ENCODE peak calls at places on chromosomes 12 and 14, in ten cellular contexts. One of them, this sample, is unnamed.

GRCh38 chr12:79978692-79979091 is 43.8 kb upstream of the PPP1R12A start:
- DNase-seq in cardiac fibroblast: no peak
- DNase-seq in WERI-Rb-1: no peak
- DNase-seq in osteocyte: no peak
- DNase-seq in dorsolateral prefrontal cortex: no peak
- DNase-seq in CD4-positive, alpha-beta T cell: no peak
- DNase-seq in CD14-positive monocyte: no peak
- DNase-seq in GM23338: no peak
- DNase-seq in astrocyte: no peak
- DNase-seq in uterus: no peak
- DNase-seq in this sample: no peak

GRCh38 chr14:60657609-60657983 is 8.3 kb upstream of the SIX1 start:
- DNase-seq in cardiac fibroblast: no peak
- DNase-seq in WERI-Rb-1: no peak
- DNase-seq in osteocyte: no peak
- DNase-seq in dorsolateral prefrontal cortex: no peak
- DNase-seq in CD4-positive, alpha-beta T cell: no peak
- DNase-seq in CD14-positive monocyte: no peak
- DNase-seq in GM23338: peak
- DNase-seq in astrocyte: no peak
- DNase-seq in uterus: no peak
- DNase-seq in this sample: no peak

GRCh38 chr12:45388545-45388944 is 172.7 kb downstream of the ANO6 start:
- DNase-seq in cardiac fibroblast: peak
- DNase-seq in WERI-Rb-1: peak
- DNase-seq in osteocyte: no peak
- DNase-seq in dorsolateral prefrontal cortex: no peak
- DNase-seq in CD4-positive, alpha-beta T cell: no peak
- DNase-seq in CD14-positive monocyte: no peak
- DNase-seq in GM23338: peak
- DNase-seq in astrocyte: peak
- DNase-seq in uterus: peak
- DNase-seq in this sample: peak

GRCh38 chr14:32468955-32469354 is 139.9 kb downstream of the AKAP6 start:
- DNase-seq in cardiac fibroblast: peak
- DNase-seq in WERI-Rb-1: no peak
- DNase-seq in osteocyte: no peak
- DNase-seq in dorsolateral prefrontal cortex: no peak
- DNase-seq in CD4-positive, alpha-beta T cell: no peak
- DNase-seq in CD14-positive monocyte: no peak
- DNase-seq in GM23338: no peak
- DNase-seq in astrocyte: peak
- DNase-seq in uterus: no peak
- DNase-seq in this sample: no peak

GRCh38 chr14:74979442-74980397 is 23.0 kb upstream of the EIF2B2 start:
- DNase-seq in cardiac fibroblast: peak
- DNase-seq in WERI-Rb-1: peak
- DNase-seq in osteocyte: peak
- DNase-seq in dorsolateral prefrontal cortex: no peak
- DNase-seq in CD4-positive, alpha-beta T cell: no peak
- DNase-seq in CD14-positive monocyte: no peak
- DNase-seq in GM23338: peak
- DNase-seq in astrocyte: peak
- DNase-seq in uterus: no peak
- DNase-seq in this sample: no peak

GRCh38 chr14:51283402-51283825 is 43.4 kb downstream of the TMX1 start:
- DNase-seq in cardiac fibroblast: peak
- DNase-seq in WERI-Rb-1: peak
- DNase-seq in osteocyte: no peak
- DNase-seq in dorsolateral prefrontal cortex: no peak
- DNase-seq in CD4-positive, alpha-beta T cell: no peak
- DNase-seq in CD14-positive monocyte: no peak
- DNase-seq in GM23338: peak
- DNase-seq in astrocyte: peak
- DNase-seq in uterus: no peak
- DNase-seq in this sample: no peak

GRCh38 chr12:72836184-72836583 is 564.0 kb downstream of the TRHDE start:
- DNase-seq in cardiac fibroblast: no peak
- DNase-seq in WERI-Rb-1: no peak
- DNase-seq in osteocyte: no peak
- DNase-seq in dorsolateral prefrontal cortex: no peak
- DNase-seq in CD4-positive, alpha-beta T cell: no peak
- DNase-seq in CD14-positive monocyte: no peak
- DNase-seq in GM23338: no peak
- DNase-seq in astrocyte: no peak
- DNase-seq in uterus: no peak
- DNase-seq in this sample: no peak

GRCh38 chr14:59275668-59276067 is 87.2 kb downstream of the DAAM1 start:
- DNase-seq in cardiac fibroblast: peak
- DNase-seq in WERI-Rb-1: no peak
- DNase-seq in osteocyte: no peak
- DNase-seq in dorsolateral prefrontal cortex: no peak
- DNase-seq in CD4-positive, alpha-beta T cell: no peak
- DNase-seq in CD14-positive monocyte: no peak
- DNase-seq in GM23338: no peak
- DNase-seq in astrocyte: peak
- DNase-seq in uterus: no peak
- DNase-seq in this sample: no peak

GRCh38 chr12:27161458-27162228 is 79.3 kb upstream of the C12orf71 start:
- DNase-seq in cardiac fibroblast: no peak
- DNase-seq in WERI-Rb-1: no peak
- DNase-seq in osteocyte: no peak
- DNase-seq in dorsolateral prefrontal cortex: no peak
- DNase-seq in CD4-positive, alpha-beta T cell: no peak
- DNase-seq in CD14-positive monocyte: no peak
- DNase-seq in GM23338: no peak
- DNase-seq in astrocyte: no peak
- DNase-seq in uterus: no peak
- DNase-seq in this sample: no peak

GRCh38 chr12:57772429-57773322 is at the start of gene EEF1AKMT3:
- DNase-seq in cardiac fibroblast: peak
- DNase-seq in WERI-Rb-1: peak
- DNase-seq in osteocyte: no peak
- DNase-seq in dorsolateral prefrontal cortex: no peak
- DNase-seq in CD4-positive, alpha-beta T cell: no peak
- DNase-seq in CD14-positive monocyte: no peak
- DNase-seq in GM23338: peak
- DNase-seq in astrocyte: no peak
- DNase-seq in uterus: peak
- DNase-seq in this sample: peak

GRCh38 chr12:48422060-48422459 is 50.3 kb upstream of the ANP32D start:
- DNase-seq in cardiac fibroblast: peak
- DNase-seq in WERI-Rb-1: no peak
- DNase-seq in osteocyte: no peak
- DNase-seq in dorsolateral prefrontal cortex: no peak
- DNase-seq in CD4-positive, alpha-beta T cell: no peak
- DNase-seq in CD14-positive monocyte: no peak
- DNase-seq in GM23338: no peak
- DNase-seq in astrocyte: peak
- DNase-seq in uterus: no peak
- DNase-seq in this sample: no peak

DNA sequence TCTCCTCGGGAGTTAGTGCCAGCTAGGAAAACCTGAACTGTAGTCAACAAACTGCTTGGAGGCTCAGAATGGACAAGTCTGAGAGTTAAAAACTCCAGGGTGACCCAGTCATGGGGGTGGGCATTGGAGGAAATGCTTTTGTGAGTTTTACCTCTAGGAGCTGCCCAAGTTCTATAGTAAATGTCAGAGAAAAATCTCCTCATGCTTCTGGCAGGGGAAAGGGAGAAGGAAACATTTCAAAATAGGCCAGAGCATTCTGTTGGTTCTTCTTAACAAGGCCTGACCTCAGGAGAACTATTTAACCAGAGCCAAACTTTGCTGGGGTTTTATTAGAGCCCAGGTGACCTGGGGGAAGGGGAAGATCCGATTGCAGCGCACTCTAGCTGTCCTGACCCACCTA is 12.3 kb downstream of the NINJ2 start:
- DNase-seq in cardiac fibroblast: peak
- DNase-seq in WERI-Rb-1: no peak
- DNase-seq in osteocyte: no peak
- DNase-seq in dorsolateral prefrontal cortex: no peak
- DNase-seq in CD4-positive, alpha-beta T cell: no peak
- DNase-seq in CD14-positive monocyte: no peak
- DNase-seq in GM23338: no peak
- DNase-seq in astrocyte: no peak
- DNase-seq in uterus: no peak
- DNase-seq in this sample: no peak
- TF ChIP-seq CTCF in cardiac fibroblast: no peak
- TF ChIP-seq CTCF in WERI-Rb-1: no peak
- TF ChIP-seq CTCF in osteocyte: peak
- TF ChIP-seq CTCF in dorsolateral prefrontal cortex: no peak
- TF ChIP-seq CTCF in CD4-positive, alpha-beta T cell: peak
- TF ChIP-seq CTCF in CD14-positive monocyte: no peak
- TF ChIP-seq CTCF in GM23338: no peak
- TF ChIP-seq CTCF in astrocyte: no peak
- TF ChIP-seq CTCF in uterus: no peak
- TF ChIP-seq CTCF in this sample: no peak

DNA sequence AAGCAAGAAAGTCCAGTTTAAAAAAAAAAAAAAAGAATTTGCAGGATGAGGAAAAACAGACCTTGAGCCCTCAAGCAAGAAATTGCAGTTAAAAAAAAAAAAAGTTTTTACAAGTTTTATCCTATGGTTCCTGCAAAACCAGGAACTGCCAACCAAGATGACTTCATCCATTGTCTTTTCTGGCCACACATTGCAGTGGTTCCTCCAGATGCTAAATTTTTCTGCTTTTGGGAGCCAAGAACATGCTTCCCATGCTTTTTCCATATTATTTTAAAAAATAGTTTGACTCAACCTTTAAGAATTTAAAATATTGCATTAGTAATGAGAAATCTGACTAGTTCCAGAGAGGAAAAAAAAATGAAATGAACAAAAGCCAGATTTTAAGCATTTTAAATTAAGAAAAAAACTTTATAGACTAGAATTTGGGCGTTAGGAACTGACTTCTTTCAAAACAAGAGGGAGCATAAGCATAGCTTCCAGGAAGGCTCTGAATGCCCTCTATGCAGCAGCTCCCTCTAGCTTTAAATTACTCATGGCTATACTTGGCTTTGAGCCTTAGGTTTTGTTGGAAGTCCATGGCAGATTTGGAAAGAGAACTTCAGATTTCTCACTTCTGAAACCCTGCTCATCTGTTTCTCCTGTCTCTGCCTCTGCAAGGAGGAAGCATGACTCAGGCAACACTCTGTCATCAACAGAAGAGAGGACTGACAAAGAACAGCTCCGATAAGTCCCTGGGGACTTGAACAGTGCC is 124.5 kb downstream of the GPR65 start:
- DNase-seq in cardiac fibroblast: peak
- DNase-seq in WERI-Rb-1: no peak
- DNase-seq in osteocyte: no peak
- DNase-seq in dorsolateral prefrontal cortex: no peak
- DNase-seq in CD4-positive, alpha-beta T cell: no peak
- DNase-seq in CD14-positive monocyte: peak
- DNase-seq in GM23338: peak
- DNase-seq in astrocyte: peak
- DNase-seq in uterus: no peak
- DNase-seq in this sample: no peak
- TF ChIP-seq CTCF in cardiac fibroblast: peak
- TF ChIP-seq CTCF in WERI-Rb-1: peak
- TF ChIP-seq CTCF in osteocyte: no peak
- TF ChIP-seq CTCF in dorsolateral prefrontal cortex: no peak
- TF ChIP-seq CTCF in CD4-positive, alpha-beta T cell: no peak
- TF ChIP-seq CTCF in CD14-positive monocyte: no peak
- TF ChIP-seq CTCF in GM23338: no peak
- TF ChIP-seq CTCF in astrocyte: no peak
- TF ChIP-seq CTCF in uterus: no peak
- TF ChIP-seq CTCF in this sample: no peak

DNA sequence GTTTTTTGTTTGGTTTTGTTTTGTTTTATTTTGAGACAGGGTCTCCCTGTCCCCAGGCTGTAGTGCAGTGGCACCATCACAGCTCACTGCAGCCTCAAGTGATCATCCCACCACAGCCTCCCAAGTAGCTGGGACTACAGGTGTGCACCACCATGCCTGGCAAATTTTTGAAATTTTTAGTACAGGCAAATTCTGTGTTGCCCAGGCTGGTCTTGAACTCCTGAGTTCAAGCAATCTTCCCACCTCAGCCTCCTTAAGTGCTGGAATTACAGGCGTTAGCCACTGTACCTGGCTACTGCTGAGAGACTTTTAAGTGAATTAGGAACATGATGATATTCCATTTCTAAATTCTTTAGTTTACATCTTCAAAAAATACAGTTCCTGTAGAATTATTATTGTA is 2.6 kb downstream of the LYZ start:
- DNase-seq in cardiac fibroblast: no peak
- DNase-seq in WERI-Rb-1: no peak
- DNase-seq in osteocyte: no peak
- DNase-seq in dorsolateral prefrontal cortex: no peak
- DNase-seq in CD4-positive, alpha-beta T cell: no peak
- DNase-seq in CD14-positive monocyte: no peak
- DNase-seq in GM23338: no peak
- DNase-seq in astrocyte: no peak
- DNase-seq in uterus: no peak
- DNase-seq in this sample: no peak
- TF ChIP-seq CTCF in cardiac fibroblast: no peak
- TF ChIP-seq CTCF in WERI-Rb-1: no peak
- TF ChIP-seq CTCF in osteocyte: no peak
- TF ChIP-seq CTCF in dorsolateral prefrontal cortex: no peak
- TF ChIP-seq CTCF in CD4-positive, alpha-beta T cell: no peak
- TF ChIP-seq CTCF in CD14-positive monocyte: no peak
- TF ChIP-seq CTCF in GM23338: no peak
- TF ChIP-seq CTCF in astrocyte: no peak
- TF ChIP-seq CTCF in uterus: no peak
- TF ChIP-seq CTCF in this sample: no peak

GRCh38 chr12:53963005-53963404 is 8.3 kb downstream of the HOXC12 start:
- DNase-seq in cardiac fibroblast: no peak
- DNase-seq in WERI-Rb-1: no peak
- DNase-seq in osteocyte: no peak
- DNase-seq in dorsolateral prefrontal cortex: no peak
- DNase-seq in CD4-positive, alpha-beta T cell: no peak
- DNase-seq in CD14-positive monocyte: no peak
- DNase-seq in GM23338: no peak
- DNase-seq in astrocyte: no peak
- DNase-seq in uterus: no peak
- DNase-seq in this sample: no peak

GRCh38 chr12:53959314-53959713 is 4.6 kb downstream of the HOXC12 start:
- DNase-seq in cardiac fibroblast: no peak
- DNase-seq in WERI-Rb-1: no peak
- DNase-seq in osteocyte: no peak
- DNase-seq in dorsolateral prefrontal cortex: no peak
- DNase-seq in CD4-positive, alpha-beta T cell: no peak
- DNase-seq in CD14-positive monocyte: no peak
- DNase-seq in GM23338: no peak
- DNase-seq in astrocyte: no peak
- DNase-seq in uterus: no peak
- DNase-seq in this sample: no peak

GRCh38 chr12:53960187-53961024 is 5.7 kb downstream of the HOXC12 start:
- DNase-seq in cardiac fibroblast: no peak
- DNase-seq in WERI-Rb-1: no peak
- DNase-seq in osteocyte: no peak
- DNase-seq in dorsolateral prefrontal cortex: no peak
- DNase-seq in CD4-positive, alpha-beta T cell: no peak
- DNase-seq in CD14-positive monocyte: no peak
- DNase-seq in GM23338: no peak
- DNase-seq in astrocyte: no peak
- DNase-seq in uterus: peak
- DNase-seq in this sample: no peak

GRCh38 chr12:53963434-53964314 is 9.0 kb downstream of the HOXC12 start:
- DNase-seq in cardiac fibroblast: no peak
- DNase-seq in WERI-Rb-1: no peak
- DNase-seq in osteocyte: no peak
- DNase-seq in dorsolateral prefrontal cortex: no peak
- DNase-seq in CD4-positive, alpha-beta T cell: no peak
- DNase-seq in CD14-positive monocyte: no peak
- DNase-seq in GM23338: no peak
- DNase-seq in astrocyte: no peak
- DNase-seq in uterus: no peak
- DNase-seq in this sample: no peak

GRCh38 chr12:53961025-53961761 is 6.5 kb downstream of the HOXC12 start:
- DNase-seq in cardiac fibroblast: no peak
- DNase-seq in WERI-Rb-1: no peak
- DNase-seq in osteocyte: no peak
- DNase-seq in dorsolateral prefrontal cortex: peak
- DNase-seq in CD4-positive, alpha-beta T cell: no peak
- DNase-seq in CD14-positive monocyte: no peak
- DNase-seq in GM23338: no peak
- DNase-seq in astrocyte: no peak
- DNase-seq in uterus: peak
- DNase-seq in this sample: no peak
- TF ChIP-seq CTCF in cardiac fibroblast: no peak
- TF ChIP-seq CTCF in WERI-Rb-1: peak
- TF ChIP-seq CTCF in osteocyte: no peak
- TF ChIP-seq CTCF in dorsolateral prefrontal cortex: no peak
- TF ChIP-seq CTCF in CD4-positive, alpha-beta T cell: no peak
- TF ChIP-seq CTCF in CD14-positive monocyte: no peak
- TF ChIP-seq CTCF in GM23338: peak
- TF ChIP-seq CTCF in astrocyte: no peak
- TF ChIP-seq CTCF in uterus: no peak
- TF ChIP-seq CTCF in this sample: no peak

This sample was measured in neural crest cell.